ENCODE peak calls at places on chromosomes 4 and X, in six cellular contexts. Y is pancreas, K is astrocyte, E is A549, N is left ventricle myocardium inferior, B is endothelial cell. A is an unnamed sample.

GRCh38 chr4:156329779-156330178 is 376.1 kb upstream of the CTSO start:
- DNase-seq in Y (no peak), K (no peak), E (no peak), N (no peak), B (no peak), A (peak)

GRCh38 chr4:110823251-110823650 is 200.4 kb upstream of the PITX2 start:
- DNase-seq in Y (no peak), K (no peak), E (no peak), N (no peak), B (no peak), A (peak)

GRCh38 chr4:132642196-132642817 is 506.8 kb upstream of the PCDH10 start:
- DNase-seq in Y (no peak), K (peak), E (peak), N (no peak), B (peak), A (peak)

GRCh38 chrX:14913241-14913640 is 40.0 kb downstream of the MOSPD2 start:
- DNase-seq in Y (no peak), K (peak), E (no peak), N (no peak), B (no peak), A (peak)

GRCh38 chrX:56233682-56234081 is 1.5 kb downstream of the KLF8 start:
- DNase-seq in Y (peak), K (peak), E (peak), N (peak), B (peak), A (no peak)

GRCh38 chr4:105092356-105092755 is 54.3 kb upstream of the TET2 start:
- DNase-seq in Y (no peak), K (peak), E (no peak), N (no peak), B (no peak), A (peak)

GRCh38 chr4:77501851-77502250 is 103.8 kb upstream of the CXCL13 start:
- DNase-seq in Y (no peak), K (no peak), E (no peak), N (no peak), B (no peak), A (no peak)

GRCh38 chr4:126630171-126630570 is 1002.6 kb upstream of the INTU start:
- DNase-seq in Y (no peak), K (no peak), E (no peak), N (no peak), B (no peak), A (no peak)

GRCh38 chr4:169485084-169485483 is 127.3 kb downstream of the NEK1 start:
- DNase-seq in Y (no peak), K (peak), E (no peak), N (no peak), B (no peak), A (peak)

GRCh38 chr4:155419266-155419665 is 42.5 kb upstream of the MAP9 start:
- DNase-seq in Y (no peak), K (no peak), E (no peak), N (no peak), B (no peak), A (no peak)

GRCh38 chr4:139934786-139935330 is 219.1 kb downstream of the MAML3 start:
- DNase-seq in Y (no peak), K (no peak), E (no peak), N (no peak), B (no peak), A (no peak)

GRCh38 chr4:97990409-97990808 is 152.9 kb downstream of the STPG2 start:
- DNase-seq in Y (no peak), K (no peak), E (no peak), N (no peak), B (no peak), A (no peak)

GRCh38 chrX:13101439-13102139 is 57.2 kb upstream of the FAM9C start:
- DNase-seq in Y (peak), K (peak), E (peak), N (peak), B (no peak), A (peak)

GRCh38 chrX:103584606-103585005 is 709 bp upstream of the TCEAL4 start:
- DNase-seq in Y (no peak), K (no peak), E (peak), N (no peak), B (no peak), A (no peak)

GRCh38 chrX:69507500-69507789 is 3.3 kb downstream of the NALF2 start:
- DNase-seq in Y (no peak), K (no peak), E (no peak), N (no peak), B (no peak), A (no peak)

GRCh38 chrX:22081475-22082092 is 49.5 kb downstream of the PHEX start:
- DNase-seq in Y (peak), K (peak), E (peak), N (peak), B (peak), A (peak)

GRCh38 chr4:150546286-150546685 is 35.7 kb upstream of the MAB21L2 start:
- DNase-seq in Y (no peak), K (no peak), E (no peak), N (no peak), B (no peak), A (no peak)

GRCh38 chrX:74465424-74465823 is 44.1 kb downstream of the SLC16A2 start:
- DNase-seq in Y (no peak), K (no peak), E (no peak), N (no peak), B (no peak), A (peak)

GRCh38 chr4:1410491-1411325 is 4.5 kb upstream of the NKX1-1 start:
- DNase-seq in Y (no peak), K (peak), E (no peak), N (peak), B (peak), A (no peak)

GRCh38 chrX:150848914-150849365 is 49.5 kb downstream of the CD99L2 start:
- DNase-seq in Y (peak), K (no peak), E (peak), N (no peak), B (no peak), A (no peak)

GRCh38 chr4:155241225-155241624 is 32.8 kb downstream of the NPY2R start:
- DNase-seq in Y (no peak), K (no peak), E (no peak), N (no peak), B (no peak), A (no peak)

GRCh38 chr4:177107288-177107901 is 202.3 kb upstream of the NEIL3 start:
- DNase-seq in Y (no peak), K (peak), E (no peak), N (no peak), B (no peak), A (peak)

DNA sequence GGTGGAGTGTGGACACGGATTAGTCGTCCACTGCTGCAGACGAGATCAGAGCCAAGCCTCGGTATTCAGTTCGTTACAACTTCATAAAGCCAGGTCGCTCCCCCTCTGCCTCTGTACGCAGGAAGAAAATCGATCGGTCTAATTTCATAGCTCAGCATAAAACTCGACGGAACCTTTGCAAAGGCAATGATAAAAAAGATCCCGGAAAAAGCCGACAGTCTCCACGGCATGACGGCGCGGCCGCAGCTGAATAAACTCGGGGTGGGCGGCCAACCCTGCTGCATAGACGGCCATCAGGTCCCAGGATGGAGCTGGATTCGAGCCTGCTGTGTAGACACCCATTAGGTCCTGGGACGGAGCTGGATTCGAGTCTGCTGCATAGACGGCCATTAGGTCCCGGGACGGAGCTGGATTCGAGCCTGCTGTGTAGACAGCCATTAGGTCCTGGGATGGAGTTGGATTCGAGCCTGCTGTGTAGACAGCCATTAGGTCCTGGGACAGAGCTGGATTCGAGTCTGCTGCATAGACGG is 113.8 kb upstream of the PPP2R3B start:
- DNase-seq in Y (no peak), K (no peak), E (no peak), N (no peak), B (no peak), A (no peak)
- TF ChIP-seq CTCF in Y (no peak), K (no peak), E (no peak), N (no peak), B (no peak), A (no peak)

GRCh38 chr4:2910409-2910808 is 52.8 kb downstream of the NOP14 start:
- DNase-seq in Y (no peak), K (no peak), E (no peak), N (no peak), B (no peak), A (no peak)
- TF ChIP-seq CTCF in Y (no peak), K (peak), E (no peak), N (peak), B (no peak), A (peak)

DNA sequence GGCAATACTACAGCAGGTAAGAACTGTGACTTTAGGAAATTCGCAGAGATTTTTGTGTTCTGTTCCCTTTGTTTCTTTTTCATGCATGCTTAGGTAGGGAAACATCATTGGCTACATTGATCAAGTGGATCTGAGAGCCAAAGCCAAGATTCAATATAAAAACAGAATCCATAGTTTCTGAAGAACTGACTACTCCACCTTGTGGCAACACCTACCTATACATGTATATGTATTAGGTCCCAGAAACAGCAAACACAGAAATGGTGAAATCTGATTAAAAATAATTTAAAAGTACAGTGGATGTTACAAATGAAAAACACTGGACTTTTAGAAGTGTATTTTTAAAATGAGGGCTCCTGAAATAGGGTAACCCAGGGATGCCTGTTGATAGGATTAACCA is 322.6 kb upstream of the MAOA start:
- DNase-seq in Y (no peak), K (no peak), E (no peak), N (no peak), B (no peak), A (no peak)
- TF ChIP-seq CTCF in Y (no peak), K (no peak), E (no peak), N (no peak), B (peak), A (no peak)

DNA sequence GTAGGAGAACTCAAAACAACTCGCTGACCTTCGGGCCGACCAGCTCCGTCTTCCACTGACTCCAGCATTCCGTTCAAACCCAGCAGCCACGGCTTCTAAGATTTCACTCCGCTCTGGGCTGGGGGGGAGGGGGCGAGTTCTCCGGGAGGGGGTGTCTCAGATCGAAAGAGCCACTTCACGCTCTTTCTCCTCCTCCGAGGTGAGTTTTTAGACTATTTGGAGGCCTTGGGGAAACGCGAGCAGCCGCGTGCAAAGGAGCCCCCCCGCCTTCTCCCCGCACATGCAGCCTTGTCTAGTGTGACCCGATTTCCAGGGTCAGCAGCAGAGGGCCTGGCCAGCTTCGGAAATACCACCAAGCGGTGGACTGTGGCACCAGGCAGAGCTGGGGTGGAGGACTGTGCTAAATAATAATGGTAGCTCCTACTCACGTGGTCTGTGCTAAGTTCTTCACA is 79.2 kb upstream of the BCOR start:
- DNase-seq in Y (peak), K (no peak), E (no peak), N (no peak), B (peak), A (no peak)
- TF ChIP-seq CTCF in Y (no peak), K (no peak), E (no peak), N (peak), B (no peak), A (no peak)

DNA sequence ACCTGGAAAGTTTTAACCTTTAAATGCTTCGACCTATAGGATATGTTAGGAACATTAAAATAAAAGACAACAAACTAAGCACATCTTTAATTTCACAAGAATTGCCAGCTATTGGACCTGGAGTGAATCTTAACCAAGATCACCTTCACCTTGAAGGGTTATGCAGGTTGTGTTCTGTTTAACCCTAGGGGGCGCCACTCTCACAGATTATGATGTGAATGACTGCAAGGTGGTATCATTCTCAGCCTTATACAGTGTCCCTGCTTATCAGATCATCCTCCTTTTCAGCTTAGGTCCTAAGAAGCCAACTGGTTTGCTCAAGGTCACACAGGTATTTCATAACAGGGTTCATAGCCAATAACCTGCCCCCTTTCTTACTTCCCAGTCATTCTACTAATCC is 23.5 kb downstream of the INTS6L start:
- DNase-seq in Y (no peak), K (no peak), E (peak), N (no peak), B (peak), A (no peak)
- TF ChIP-seq CTCF in Y (no peak), K (no peak), E (no peak), N (peak), B (peak), A (peak)